ENCODE peak calls at places on chromosome 20, in four cellular contexts. T is activated gamma-delta T cell; M is effector CD4-positive, alpha-beta T cell; B is RCC 7860. K is an unnamed sample.

GRCh38 chr20:50191065-50191565 is 485 bp downstream of the CEBPB start:
- DNase-seq in B (peak), M (peak), T (peak), K (no peak)

GRCh38 chr20:57223648-57224489 is 42.6 kb downstream of the BMP7 start:
- DNase-seq in B (no peak), T (no peak), M (no peak), K (no peak)

GRCh38 chr20:9945406-9945805 is 89.4 kb upstream of the ANKEF1 start:
- DNase-seq in T (no peak), M (no peak), B (no peak), K (no peak)

GRCh38 chr20:49259284-49259683 is 18.6 kb downstream of the ZNFX1 start:
- DNase-seq in M (no peak), T (no peak), B (no peak), K (no peak)

GRCh38 chr20:19552144-19552895 is 205.7 kb upstream of the RIN2 start:
- DNase-seq in T (no peak), M (no peak), B (no peak), K (peak)

GRCh38 chr20:6142348-6142993 is 19.6 kb upstream of the FERMT1 start:
- DNase-seq in B (peak), M (peak), T (no peak), K (peak)

GRCh38 chr20:10219452-10219791 is 792 bp downstream of the SNAP25 start:
- DNase-seq in B (peak), T (peak), M (peak), K (peak)

GRCh38 chr20:31717478-31717946 is 5.2 kb downstream of the BCL2L1 start:
- DNase-seq in M (no peak), B (no peak), T (no peak), K (no peak)

GRCh38 chr20:12838261-12838866 is 170.4 kb upstream of the SPTLC3 start:
- DNase-seq in B (no peak), M (no peak), T (no peak), K (no peak)

GRCh38 chr20:3655032-3655405 is 8.2 kb downstream of the GFRA4 start:
- DNase-seq in B (no peak), T (no peak), M (no peak), K (no peak)

GRCh38 chr20:62143976-62144825 is 632 bp downstream of the SS18L1 start:
- DNase-seq in B (no peak), M (no peak), T (no peak), K (peak)

GRCh38 chr20:23061713-23062561 is 12.5 kb upstream of the THBD start:
- DNase-seq in T (no peak), M (no peak), B (peak), K (no peak)

GRCh38 chr20:51624157-51624731 is 81.7 kb upstream of the NFATC2 start:
- DNase-seq in T (no peak), B (peak), M (peak), K (peak)

GRCh38 chr20:59448828-59449444 is 148.5 kb downstream of the EDN3 start:
- DNase-seq in M (no peak), T (no peak), B (no peak), K (no peak)

GRCh38 chr20:8639112-8639778 is 429.6 kb upstream of the PLCB4 start:
- DNase-seq in M (no peak), B (no peak), T (no peak), K (no peak)

GRCh38 chr20:58549231-58549630 is 34.0 kb upstream of the APCDD1L start:
- DNase-seq in B (no peak), M (no peak), T (no peak), K (no peak)